ENCODE peak calls at places on chromosomes 6 and 20, in seven cellular contexts. H is HCT116, I is OCI-LY7, X is endothelial cell of umbilical vein, Q is mesenchymal stem cell, K is GM23338, T is IMR-90. G is an unnamed sample. For H3K4me1, the result is how much of the 10 kb centered on the place peaks cover.

GRCh38 chr6:88566746-88567534 is 396.5 kb downstream of the RNGTT start:
- DNase-seq in H (no peak), I (peak), X (no peak), Q (no peak), K (peak), T (no peak), G (no peak)

GRCh38 chr6:44626608-44627007 is 239.1 kb downstream of the CDC5L start:
- DNase-seq in H (no peak), I (no peak), X (no peak), Q (no peak), K (no peak), T (no peak), G (no peak)

GRCh38 chr6:106939848-106940247 is 34.7 kb downstream of the CD24 start:
- DNase-seq in H (no peak), I (peak), X (no peak), Q (no peak), K (no peak), T (no peak), G (no peak)

GRCh38 chr20:41981746-41982145 is 363.6 kb upstream of the CHD6 start:
- DNase-seq in H (no peak), I (no peak), X (no peak), Q (no peak), K (no peak), T (no peak), G (no peak)

GRCh38 chr6:153392156-153392555 is 261.1 kb upstream of the RGS17 start:
- DNase-seq in H (no peak), I (no peak), X (no peak), Q (peak), K (no peak), T (no peak), G (no peak)

GRCh38 chr6:14172575-14172974 is 55.0 kb downstream of the CD83 start:
- DNase-seq in H (no peak), I (no peak), X (no peak), Q (no peak), K (no peak), T (no peak), G (no peak)

GRCh38 chr6:23983691-23984090 is 142.3 kb upstream of the NRSN1 start:
- DNase-seq in H (no peak), I (no peak), X (no peak), Q (no peak), K (no peak), T (no peak), G (peak)

GRCh38 chr6:36685198-36685919 is 6.8 kb downstream of the CDKN1A start:
- DNase-seq in H (no peak), I (no peak), X (no peak), Q (no peak), K (no peak), T (no peak), G (no peak)

GRCh38 chr6:165985926-165986646 is 181.6 kb downstream of the TBXT start:
- DNase-seq in H (no peak), I (no peak), X (no peak), Q (no peak), K (peak), T (no peak), G (no peak)

GRCh38 chr20:33279261-33279910 is 3.6 kb upstream of the BPIFB1 start:
- DNase-seq in H (no peak), I (no peak), X (no peak), Q (no peak), K (no peak), T (no peak), G (no peak)

GRCh38 chr6:159633196-159633595 is 59.8 kb downstream of the SOD2 start:
- DNase-seq in H (peak), I (peak), X (peak), Q (peak), K (peak), T (peak), G (no peak)

GRCh38 chr20:7818477-7818876 is 121.8 kb downstream of the HAO1 start:
- DNase-seq in H (no peak), I (no peak), X (peak), Q (no peak), K (no peak), T (no peak), G (no peak)

GRCh38 chr6:40391086-40391485 is 196.1 kb downstream of the LRFN2 start:
- DNase-seq in H (no peak), I (no peak), X (no peak), Q (no peak), K (no peak), T (no peak), G (no peak)

GRCh38 chr6:12232339-12232738 is 57.8 kb upstream of the EDN1 start:
- DNase-seq in H (no peak), I (no peak), X (no peak), Q (peak), K (no peak), T (peak), G (no peak)

GRCh38 chr20:14972256-14972655 is 634.8 kb upstream of the FLRT3 start:
- DNase-seq in H (no peak), I (no peak), X (no peak), Q (no peak), K (no peak), T (no peak), G (no peak)

GRCh38 chr6:170124836-170125235 is 166.0 kb downstream of the DLL1 start:
- DNase-seq in H (no peak), I (no peak), X (no peak), Q (no peak), K (no peak), T (no peak), G (peak)

GRCh38 chr6:154986787-154987235 is 8.3 kb upstream of the TIAM2 start:
- DNase-seq in H (no peak), I (no peak), X (peak), Q (no peak), K (no peak), T (no peak), G (no peak)

GRCh38 chr20:16475225-16475624 is 98.0 kb downstream of the KIF16B start:
- DNase-seq in H (no peak), I (no peak), X (no peak), Q (peak), K (peak), T (peak), G (peak)

GRCh38 chr6:152952866-152953509 is 29.9 kb downstream of the FBXO5 start:
- DNase-seq in H (peak), I (peak), X (peak), Q (peak), K (peak), T (peak), G (peak)

GRCh38 chr20:59605691-59606364 is 1.5 kb downstream of the PHACTR3 start:
- DNase-seq in H (no peak), I (no peak), X (no peak), Q (no peak), K (no peak), T (no peak), G (no peak)

GRCh38 chr6:163572612-163573011 is 158.1 kb downstream of the QKI start:
- DNase-seq in H (no peak), I (no peak), X (peak), Q (peak), K (peak), T (peak), G (no peak)

GRCh38 chr6:159460476-159460875 is 232.6 kb downstream of the SOD2 start:
- DNase-seq in H (no peak), I (no peak), X (no peak), Q (no peak), K (no peak), T (no peak), G (no peak)

DNA sequence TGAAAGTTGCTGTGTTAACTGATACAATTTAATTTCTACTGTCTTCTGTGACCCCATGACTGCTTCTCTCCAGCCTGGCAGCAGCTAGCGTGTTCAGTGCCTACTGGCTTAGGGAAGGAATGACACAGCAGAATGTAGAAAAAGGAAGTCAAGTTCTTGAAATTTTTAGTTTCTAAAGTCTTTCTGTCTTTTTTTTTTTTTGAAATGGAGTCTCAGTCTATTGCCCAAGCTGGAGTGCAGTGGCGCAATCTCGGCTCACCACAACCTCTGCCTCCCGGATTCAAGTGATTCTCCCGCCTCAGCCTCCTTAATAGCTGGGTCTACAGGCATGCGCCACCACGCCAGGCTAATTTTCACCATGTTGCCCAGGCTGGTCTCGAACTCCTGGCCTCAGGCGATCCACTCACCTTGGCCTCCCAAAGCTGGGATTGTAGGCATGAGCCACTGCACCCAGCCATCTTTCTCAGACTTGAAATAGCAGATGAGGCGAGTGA is 39.3 kb downstream of the PCNA start:
- DNase-seq in H (no peak), I (peak), X (no peak), Q (peak), K (no peak), T (peak), G (no peak)
- H3K4me1 ChIP-seq in H (under half), I (half or more), X (under half), Q (under half), K (under half), T (under half), G (under half)

GRCh38 chr20:47318027-47318595 is 38.4 kb downstream of the ZMYND8 start:
- DNase-seq in H (no peak), I (no peak), X (no peak), Q (peak), K (no peak), T (peak), G (no peak)
- H3K4me3 ChIP-seq in H (peak), I (no peak), X (no peak), Q (no peak), K (peak), T (no peak), G (no peak)

GRCh38 chr6:15945593-15946159 is 183.2 kb upstream of the MYLIP start:
- DNase-seq in H (no peak), I (no peak), X (peak), Q (peak), K (no peak), T (peak), G (no peak)
- H2AFZ ChIP-seq in H (no peak), I (no peak), X (no peak), Q (no peak), K (no peak), T (no peak), G (no peak)

DNA sequence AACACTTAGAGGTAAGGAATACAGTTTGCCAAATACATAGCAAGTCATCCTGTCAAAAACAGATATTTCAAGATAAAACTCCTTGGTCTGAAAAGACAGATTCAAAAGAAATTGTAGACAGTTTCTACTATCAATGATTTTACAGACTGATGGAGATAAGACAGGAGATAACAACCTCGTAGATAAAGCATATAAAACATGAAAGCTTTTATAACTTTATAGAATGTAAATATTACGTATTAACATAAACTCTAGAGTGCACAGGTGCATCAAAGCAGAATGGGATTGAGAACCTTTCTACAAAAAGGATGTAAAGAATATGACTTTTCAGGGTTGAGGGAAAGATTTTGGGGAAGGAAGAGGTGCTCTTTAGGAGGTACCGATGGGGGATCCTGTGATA is 158.0 kb upstream of the CENPW start:
- DNase-seq in H (no peak), I (no peak), X (no peak), Q (no peak), K (no peak), T (no peak), G (no peak)
- H3K4me1 ChIP-seq in H (under half), I (under half), X (under half), Q (under half), K (under half), T (under half), G (under half)

GRCh38 chr6:117265425-117266266 is at the start of gene VGLL2:
- DNase-seq in H (no peak), I (no peak), X (peak), Q (peak), K (peak), T (peak), G (peak)
- H3K4me3 ChIP-seq in H (no peak), I (no peak), X (peak), Q (peak), K (peak), T (peak), G (peak)

GRCh38 chr20:54476336-54476928 is 1.0 kb downstream of the DOK5 start:
- DNase-seq in H (no peak), I (no peak), X (no peak), Q (no peak), K (peak), T (no peak), G (no peak)
- H2AFZ ChIP-seq in H (no peak), I (no peak), X (peak), Q (no peak), K (peak), T (peak), G (peak)

GRCh38 chr20:1833216-1833615 is 62.0 kb upstream of the SIRPA start:
- DNase-seq in H (no peak), I (no peak), X (no peak), Q (no peak), K (no peak), T (no peak), G (no peak)

GRCh38 chr20:1833728-1834726 is 61.2 kb upstream of the SIRPA start:
- DNase-seq in H (no peak), I (no peak), X (no peak), Q (no peak), K (no peak), T (no peak), G (no peak)

GRCh38 chr20:1830240-1830639 is 65.0 kb upstream of the SIRPA start:
- DNase-seq in H (peak), I (no peak), X (no peak), Q (peak), K (no peak), T (peak), G (peak)

GRCh38 chr20:1831606-1832005 is 63.6 kb upstream of the SIRPA start:
- DNase-seq in H (no peak), I (no peak), X (no peak), Q (no peak), K (no peak), T (no peak), G (no peak)

GRCh38 chr20:1832634-1833033 is 62.6 kb upstream of the SIRPA start:
- DNase-seq in H (no peak), I (no peak), X (no peak), Q (no peak), K (no peak), T (no peak), G (no peak)
- H3K4me1 ChIP-seq in H (under half), I (under half), X (under half), Q (under half), K (under half), T (under half), G (under half)

DNA sequence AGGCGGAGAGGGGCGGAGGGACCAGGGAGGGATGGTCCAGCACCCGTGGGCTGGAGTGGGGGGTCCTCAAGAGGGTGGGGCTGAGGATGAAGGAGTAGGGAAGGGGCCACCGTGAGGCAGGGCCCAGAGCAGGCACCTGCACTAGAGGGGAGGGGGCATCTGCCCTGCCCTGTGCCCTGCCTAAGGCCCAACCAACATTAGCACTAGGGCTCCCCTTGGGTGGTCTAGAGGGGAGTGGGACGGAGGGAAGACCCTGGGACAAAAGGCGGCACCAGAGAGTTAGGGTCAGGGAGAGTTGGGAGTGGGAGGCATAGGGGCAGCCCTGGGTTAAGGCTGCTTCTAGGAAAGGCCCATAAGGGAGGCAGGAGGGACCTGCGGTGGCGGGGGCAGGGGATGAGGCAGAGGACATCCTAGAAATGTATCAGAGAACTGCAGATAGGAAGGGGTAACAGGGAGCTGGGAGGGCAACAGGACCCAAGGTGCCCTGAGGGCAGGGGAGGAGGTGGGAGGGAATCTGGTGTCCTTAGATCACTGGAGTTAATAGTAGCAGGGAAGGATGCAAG is 24.5 kb downstream of the HLA-F start:
- DNase-seq in H (no peak), I (no peak), X (no peak), Q (no peak), K (peak), T (no peak), G (no peak)
- H3K4me3 ChIP-seq in H (peak), I (peak), X (peak), Q (no peak), K (peak), T (peak), G (peak)

DNA sequence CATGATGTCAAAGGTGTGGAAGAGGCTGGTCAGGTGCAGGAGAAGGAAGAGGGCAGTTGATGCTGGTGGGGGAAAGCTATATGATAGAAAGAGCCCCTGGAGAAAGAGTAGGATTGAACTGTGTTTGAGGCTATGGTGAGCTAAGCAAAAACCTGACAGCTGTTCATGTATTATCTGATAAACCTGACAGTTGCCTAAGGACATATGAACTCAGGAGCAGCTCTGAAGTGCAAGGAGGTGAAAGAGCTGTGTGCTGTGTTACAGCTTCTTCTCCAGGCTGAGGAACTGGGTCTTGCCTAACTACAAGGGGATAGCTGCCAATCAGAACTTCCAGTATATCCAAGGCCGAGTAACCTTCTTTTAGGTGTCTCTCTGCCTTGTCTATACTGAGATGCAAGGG is 81.8 kb downstream of the LCA5 start:
- DNase-seq in H (no peak), I (no peak), X (no peak), Q (no peak), K (no peak), T (no peak), G (no peak)
- H2AFZ ChIP-seq in H (no peak), I (no peak), X (no peak), Q (no peak), K (peak), T (no peak), G (no peak)